ENCODE peak calls at places on chromosomes 12 and 14, in seven cellular contexts. One of them, this sample, is unnamed.

GRCh38 chr14:97707603-97708002 is 910.4 kb downstream of the VRK1 start:
- DNase-seq in nucleus accumbens: no peak
- DNase-seq in neural progenitor cell: no peak
- DNase-seq in activated naive CD4-positive, alpha-beta T cell treated with Interleukin-2 at 50 U/mL for 16 hours: no peak
- DNase-seq in GM04503: no peak
- DNase-seq in posterior cingulate gyrus: no peak
- DNase-seq in SW480: no peak
- DNase-seq in this sample: no peak

GRCh38 chr12:25382311-25383106 is 131.8 kb upstream of the KRAS start:
- DNase-seq in SW480: no peak
- DNase-seq in GM04503: no peak
- DNase-seq in activated naive CD4-positive, alpha-beta T cell treated with Interleukin-2 at 50 U/mL for 16 hours: no peak
- DNase-seq in posterior cingulate gyrus: no peak
- DNase-seq in neural progenitor cell: no peak
- DNase-seq in nucleus accumbens: no peak
- DNase-seq in this sample: no peak

GRCh38 chr14:29278301-29278700 is 511.7 kb downstream of the FOXG1 start:
- DNase-seq in posterior cingulate gyrus: no peak
- DNase-seq in SW480: no peak
- DNase-seq in neural progenitor cell: no peak
- DNase-seq in GM04503: no peak
- DNase-seq in nucleus accumbens: no peak
- DNase-seq in activated naive CD4-positive, alpha-beta T cell treated with Interleukin-2 at 50 U/mL for 16 hours: no peak
- DNase-seq in this sample: no peak

GRCh38 chr14:80202888-80203562 is 8.3 kb downstream of the DIO2 start:
- DNase-seq in neural progenitor cell: peak; percentile 40
- DNase-seq in posterior cingulate gyrus: no peak
- DNase-seq in SW480: no peak
- DNase-seq in GM04503: no peak
- DNase-seq in activated naive CD4-positive, alpha-beta T cell treated with Interleukin-2 at 50 U/mL for 16 hours: no peak
- DNase-seq in nucleus accumbens: no peak
- DNase-seq in this sample: no peak

GRCh38 chr12:52351196-52352059 is 15.9 kb downstream of the KRT85 start:
- DNase-seq in posterior cingulate gyrus: peak; percentile 18
- DNase-seq in SW480: no peak
- DNase-seq in nucleus accumbens: peak; percentile 41
- DNase-seq in activated naive CD4-positive, alpha-beta T cell treated with Interleukin-2 at 50 U/mL for 16 hours: peak; percentile 52
- DNase-seq in GM04503: no peak
- DNase-seq in neural progenitor cell: no peak
- DNase-seq in this sample: peak; percentile 56

GRCh38 chr14:68669644-68670343 is 123.1 kb downstream of the ZFP36L1 start:
- DNase-seq in SW480: no peak
- DNase-seq in neural progenitor cell: no peak
- DNase-seq in nucleus accumbens: no peak
- DNase-seq in posterior cingulate gyrus: no peak
- DNase-seq in GM04503: no peak
- DNase-seq in activated naive CD4-positive, alpha-beta T cell treated with Interleukin-2 at 50 U/mL for 16 hours: no peak
- DNase-seq in this sample: no peak

GRCh38 chr14:103391048-103391447 is 5.8 kb downstream of the MARK3 start:
- DNase-seq in neural progenitor cell: peak; percentile 66
- DNase-seq in posterior cingulate gyrus: no peak
- DNase-seq in activated naive CD4-positive, alpha-beta T cell treated with Interleukin-2 at 50 U/mL for 16 hours: peak; percentile 37
- DNase-seq in nucleus accumbens: no peak
- DNase-seq in GM04503: no peak
- DNase-seq in SW480: peak; percentile 91
- DNase-seq in this sample: peak; percentile 6

GRCh38 chr14:50862171-50862570 is 9.7 kb upstream of the ABHD12B start:
- DNase-seq in SW480: no peak
- DNase-seq in posterior cingulate gyrus: no peak
- DNase-seq in neural progenitor cell: no peak
- DNase-seq in nucleus accumbens: no peak
- DNase-seq in GM04503: no peak
- DNase-seq in activated naive CD4-positive, alpha-beta T cell treated with Interleukin-2 at 50 U/mL for 16 hours: no peak
- DNase-seq in this sample: no peak

GRCh38 chr12:89256060-89256459 is 96.2 kb downstream of the DUSP6 start:
- DNase-seq in posterior cingulate gyrus: no peak
- DNase-seq in activated naive CD4-positive, alpha-beta T cell treated with Interleukin-2 at 50 U/mL for 16 hours: no peak
- DNase-seq in GM04503: no peak
- DNase-seq in neural progenitor cell: no peak
- DNase-seq in nucleus accumbens: no peak
- DNase-seq in SW480: no peak
- DNase-seq in this sample: no peak

GRCh38 chr12:55681142-55682077 is 26.3 kb downstream of the ITGA7 start:
- DNase-seq in nucleus accumbens: peak; percentile 18
- DNase-seq in activated naive CD4-positive, alpha-beta T cell treated with Interleukin-2 at 50 U/mL for 16 hours: peak; percentile 4
- DNase-seq in posterior cingulate gyrus: no peak
- DNase-seq in neural progenitor cell: peak; percentile 89
- DNase-seq in SW480: peak; percentile 99
- DNase-seq in GM04503: peak; percentile 16
- DNase-seq in this sample: no peak

GRCh38 chr12:112380663-112381420 is 1.4 kb downstream of the HECTD4 start:
- DNase-seq in SW480: no peak
- DNase-seq in GM04503: no peak
- DNase-seq in activated naive CD4-positive, alpha-beta T cell treated with Interleukin-2 at 50 U/mL for 16 hours: no peak
- DNase-seq in nucleus accumbens: peak; percentile 23
- DNase-seq in posterior cingulate gyrus: peak; percentile 16
- DNase-seq in neural progenitor cell: peak; percentile 54
- DNase-seq in this sample: peak; percentile 50

GRCh38 chr12:130611026-130611905 is 104.8 kb downstream of the RIMBP2 start:
- DNase-seq in activated naive CD4-positive, alpha-beta T cell treated with Interleukin-2 at 50 U/mL for 16 hours: no peak
- DNase-seq in SW480: no peak
- DNase-seq in nucleus accumbens: no peak
- DNase-seq in posterior cingulate gyrus: no peak
- DNase-seq in GM04503: no peak
- DNase-seq in neural progenitor cell: no peak
- DNase-seq in this sample: no peak

GRCh38 chr14:47439953-47440352 is 235.5 kb downstream of the MDGA2 start:
- DNase-seq in neural progenitor cell: peak; percentile 9
- DNase-seq in SW480: no peak
- DNase-seq in nucleus accumbens: no peak
- DNase-seq in GM04503: no peak
- DNase-seq in activated naive CD4-positive, alpha-beta T cell treated with Interleukin-2 at 50 U/mL for 16 hours: no peak
- DNase-seq in posterior cingulate gyrus: no peak
- DNase-seq in this sample: no peak

GRCh38 chr14:22252591-22253178 is 336.3 kb downstream of the DAD1 start:
- DNase-seq in nucleus accumbens: no peak
- DNase-seq in SW480: no peak
- DNase-seq in GM04503: no peak
- DNase-seq in posterior cingulate gyrus: no peak
- DNase-seq in activated naive CD4-positive, alpha-beta T cell treated with Interleukin-2 at 50 U/mL for 16 hours: no peak
- DNase-seq in neural progenitor cell: no peak
- DNase-seq in this sample: no peak

GRCh38 chr14:74211945-74212580 is 27.2 kb upstream of the VSX2 start:
- DNase-seq in nucleus accumbens: no peak
- DNase-seq in posterior cingulate gyrus: no peak
- DNase-seq in neural progenitor cell: no peak
- DNase-seq in SW480: no peak
- DNase-seq in activated naive CD4-positive, alpha-beta T cell treated with Interleukin-2 at 50 U/mL for 16 hours: no peak
- DNase-seq in GM04503: peak; percentile 10
- DNase-seq in this sample: no peak

GRCh38 chr12:26318661-26319068 is 123.3 kb downstream of the SSPN start:
- DNase-seq in activated naive CD4-positive, alpha-beta T cell treated with Interleukin-2 at 50 U/mL for 16 hours: no peak
- DNase-seq in GM04503: no peak
- DNase-seq in SW480: peak; percentile 76
- DNase-seq in neural progenitor cell: no peak
- DNase-seq in posterior cingulate gyrus: no peak
- DNase-seq in nucleus accumbens: peak; percentile 30
- DNase-seq in this sample: no peak

GRCh38 chr12:65565601-65566560 is 258.4 kb upstream of the HMGA2 start:
- DNase-seq in neural progenitor cell: no peak
- DNase-seq in GM04503: peak; percentile 97
- DNase-seq in activated naive CD4-positive, alpha-beta T cell treated with Interleukin-2 at 50 U/mL for 16 hours: no peak
- DNase-seq in nucleus accumbens: no peak
- DNase-seq in posterior cingulate gyrus: no peak
- DNase-seq in SW480: no peak
- DNase-seq in this sample: no peak

GRCh38 chr14:90274808-90275454 is 18.6 kb downstream of the PSMC1 start:
- DNase-seq in SW480: no peak
- DNase-seq in nucleus accumbens: no peak
- DNase-seq in neural progenitor cell: no peak
- DNase-seq in posterior cingulate gyrus: no peak
- DNase-seq in activated naive CD4-positive, alpha-beta T cell treated with Interleukin-2 at 50 U/mL for 16 hours: peak; percentile 38
- DNase-seq in GM04503: no peak
- DNase-seq in this sample: no peak

GRCh38 chr14:102949801-102950451 is 27.5 kb downstream of the AMN start:
- DNase-seq in neural progenitor cell: no peak
- DNase-seq in activated naive CD4-positive, alpha-beta T cell treated with Interleukin-2 at 50 U/mL for 16 hours: no peak
- DNase-seq in SW480: no peak
- DNase-seq in nucleus accumbens: peak; percentile 84
- DNase-seq in GM04503: peak; percentile 13
- DNase-seq in posterior cingulate gyrus: peak; percentile 72
- DNase-seq in this sample: peak; percentile 78

GRCh38 chr14:94738786-94739185 is 31.1 kb downstream of the GSC start:
- DNase-seq in posterior cingulate gyrus: no peak
- DNase-seq in activated naive CD4-positive, alpha-beta T cell treated with Interleukin-2 at 50 U/mL for 16 hours: no peak
- DNase-seq in neural progenitor cell: no peak
- DNase-seq in SW480: no peak
- DNase-seq in nucleus accumbens: no peak
- DNase-seq in GM04503: peak; percentile 26
- DNase-seq in this sample: no peak

GRCh38 chr12:2057041-2057792 is 4.4 kb downstream of the CACNA1C start:
- DNase-seq in activated naive CD4-positive, alpha-beta T cell treated with Interleukin-2 at 50 U/mL for 16 hours: peak; percentile 21
- DNase-seq in GM04503: no peak
- DNase-seq in neural progenitor cell: peak; percentile 93
- DNase-seq in nucleus accumbens: peak; percentile 42
- DNase-seq in SW480: peak; percentile 52
- DNase-seq in posterior cingulate gyrus: peak; percentile 68
- DNase-seq in this sample: no peak

GRCh38 chr14:91858536-91859275 is 8.6 kb downstream of the TC2N start:
- DNase-seq in SW480: peak; percentile 83
- DNase-seq in GM04503: peak; percentile 80
- DNase-seq in activated naive CD4-positive, alpha-beta T cell treated with Interleukin-2 at 50 U/mL for 16 hours: peak; percentile 25
- DNase-seq in nucleus accumbens: no peak
- DNase-seq in neural progenitor cell: no peak
- DNase-seq in posterior cingulate gyrus: no peak
- DNase-seq in this sample: no peak

GRCh38 chr14:102708494-102708893 is 68.8 kb upstream of the TRAF3 start:
- DNase-seq in GM04503: no peak
- DNase-seq in SW480: no peak
- DNase-seq in posterior cingulate gyrus: no peak
- DNase-seq in nucleus accumbens: no peak
- DNase-seq in neural progenitor cell: no peak
- DNase-seq in activated naive CD4-positive, alpha-beta T cell treated with Interleukin-2 at 50 U/mL for 16 hours: no peak
- DNase-seq in this sample: no peak

GRCh38 chr12:101616027-101616494 is 21.3 kb downstream of the MYBPC1 start:
- DNase-seq in SW480: no peak
- DNase-seq in posterior cingulate gyrus: no peak
- DNase-seq in neural progenitor cell: no peak
- DNase-seq in GM04503: no peak
- DNase-seq in nucleus accumbens: no peak
- DNase-seq in activated naive CD4-positive, alpha-beta T cell treated with Interleukin-2 at 50 U/mL for 16 hours: no peak
- DNase-seq in this sample: no peak

GRCh38 chr14:96221109-96221650 is 16.5 kb downstream of the BDKRB2 start:
- DNase-seq in GM04503: no peak
- DNase-seq in posterior cingulate gyrus: no peak
- DNase-seq in SW480: no peak
- DNase-seq in nucleus accumbens: no peak
- DNase-seq in neural progenitor cell: no peak
- DNase-seq in activated naive CD4-positive, alpha-beta T cell treated with Interleukin-2 at 50 U/mL for 16 hours: no peak
- DNase-seq in this sample: no peak

GRCh38 chr12:4276524-4277204 is 3.1 kb downstream of the CCND2 start:
- DNase-seq in nucleus accumbens: peak; percentile 74
- DNase-seq in GM04503: peak; percentile 22
- DNase-seq in activated naive CD4-positive, alpha-beta T cell treated with Interleukin-2 at 50 U/mL for 16 hours: peak; percentile 86
- DNase-seq in SW480: peak; percentile 86
- DNase-seq in neural progenitor cell: peak; percentile 95
- DNase-seq in posterior cingulate gyrus: peak; percentile 85
- DNase-seq in this sample: peak; percentile 41

GRCh38 chr12:25089738-25090137 is 105.2 kb downstream of the DNAI7 start:
- DNase-seq in nucleus accumbens: no peak
- DNase-seq in GM04503: no peak
- DNase-seq in neural progenitor cell: no peak
- DNase-seq in posterior cingulate gyrus: no peak
- DNase-seq in activated naive CD4-positive, alpha-beta T cell treated with Interleukin-2 at 50 U/mL for 16 hours: peak; percentile 9
- DNase-seq in SW480: no peak
- DNase-seq in this sample: no peak

GRCh38 chr12:131066207-131066885 is 112.6 kb downstream of the ADGRD1 start:
- DNase-seq in activated naive CD4-positive, alpha-beta T cell treated with Interleukin-2 at 50 U/mL for 16 hours: no peak
- DNase-seq in nucleus accumbens: no peak
- DNase-seq in GM04503: no peak
- DNase-seq in posterior cingulate gyrus: no peak
- DNase-seq in neural progenitor cell: no peak
- DNase-seq in SW480: no peak
- DNase-seq in this sample: no peak

GRCh38 chr12:114767081-114767480 is 83.1 kb upstream of the TBX3 start:
- DNase-seq in neural progenitor cell: no peak
- DNase-seq in nucleus accumbens: no peak
- DNase-seq in GM04503: no peak
- DNase-seq in activated naive CD4-positive, alpha-beta T cell treated with Interleukin-2 at 50 U/mL for 16 hours: no peak
- DNase-seq in posterior cingulate gyrus: no peak
- DNase-seq in SW480: no peak
- DNase-seq in this sample: no peak

GRCh38 chr12:2395352-2395977 is 342.7 kb downstream of the CACNA1C start:
- DNase-seq in neural progenitor cell: peak; percentile 80
- DNase-seq in activated naive CD4-positive, alpha-beta T cell treated with Interleukin-2 at 50 U/mL for 16 hours: peak; percentile 25
- DNase-seq in SW480: peak; percentile 63
- DNase-seq in GM04503: no peak
- DNase-seq in posterior cingulate gyrus: no peak
- DNase-seq in nucleus accumbens: no peak
- DNase-seq in this sample: no peak

GRCh38 chr12:4280351-4281163 is 7.0 kb downstream of the CCND2 start:
- DNase-seq in neural progenitor cell: peak; percentile 32
- DNase-seq in posterior cingulate gyrus: no peak
- DNase-seq in SW480: no peak
- DNase-seq in activated naive CD4-positive, alpha-beta T cell treated with Interleukin-2 at 50 U/mL for 16 hours: no peak
- DNase-seq in nucleus accumbens: no peak
- DNase-seq in GM04503: no peak
- DNase-seq in this sample: no peak

GRCh38 chr12:131105736-131106356 is 152.1 kb downstream of the ADGRD1 start:
- DNase-seq in neural progenitor cell: no peak
- DNase-seq in activated naive CD4-positive, alpha-beta T cell treated with Interleukin-2 at 50 U/mL for 16 hours: peak; percentile 73
- DNase-seq in SW480: no peak
- DNase-seq in nucleus accumbens: peak; percentile 15
- DNase-seq in GM04503: no peak
- DNase-seq in posterior cingulate gyrus: peak; percentile 53
- DNase-seq in this sample: peak; percentile 66

GRCh38 chr14:99685061-99685995 is 1.2 kb downstream of the CYP46A1 start:
- DNase-seq in nucleus accumbens: peak; percentile 11
- DNase-seq in SW480: no peak
- DNase-seq in GM04503: no peak
- DNase-seq in posterior cingulate gyrus: no peak
- DNase-seq in activated naive CD4-positive, alpha-beta T cell treated with Interleukin-2 at 50 U/mL for 16 hours: no peak
- DNase-seq in neural progenitor cell: peak; percentile 44
- DNase-seq in this sample: no peak

GRCh38 chr12:65876898-65877721 is 52.8 kb downstream of the HMGA2 start:
- DNase-seq in posterior cingulate gyrus: no peak
- DNase-seq in GM04503: no peak
- DNase-seq in neural progenitor cell: peak; percentile 60
- DNase-seq in nucleus accumbens: no peak
- DNase-seq in activated naive CD4-positive, alpha-beta T cell treated with Interleukin-2 at 50 U/mL for 16 hours: no peak
- DNase-seq in SW480: no peak
- DNase-seq in this sample: no peak

GRCh38 chr12:3035815-3036702 is 41.1 kb upstream of the TSPAN9 start:
- DNase-seq in posterior cingulate gyrus: peak; percentile 36
- DNase-seq in activated naive CD4-positive, alpha-beta T cell treated with Interleukin-2 at 50 U/mL for 16 hours: no peak
- DNase-seq in GM04503: no peak
- DNase-seq in neural progenitor cell: peak; percentile 78
- DNase-seq in nucleus accumbens: peak; percentile 81
- DNase-seq in SW480: peak; percentile 30
- DNase-seq in this sample: peak; percentile 19

GRCh38 chr14:102775855-102776760 is 1.1 kb upstream of the TRAF3 start:
- DNase-seq in nucleus accumbens: no peak
- DNase-seq in SW480: peak; percentile 80
- DNase-seq in GM04503: no peak
- DNase-seq in posterior cingulate gyrus: no peak
- DNase-seq in neural progenitor cell: no peak
- DNase-seq in activated naive CD4-positive, alpha-beta T cell treated with Interleukin-2 at 50 U/mL for 16 hours: no peak
- DNase-seq in this sample: no peak

GRCh38 chr14:89422181-89422951 is 5.3 kb upstream of the FOXN3 start:
- DNase-seq in neural progenitor cell: no peak
- DNase-seq in GM04503: no peak
- DNase-seq in SW480: no peak
- DNase-seq in nucleus accumbens: no peak
- DNase-seq in activated naive CD4-positive, alpha-beta T cell treated with Interleukin-2 at 50 U/mL for 16 hours: peak; percentile 62
- DNase-seq in posterior cingulate gyrus: no peak
- DNase-seq in this sample: no peak

GRCh38 chr14:102071283-102071998 is 15.4 kb downstream of the HSP90AA1 start:
- DNase-seq in posterior cingulate gyrus: no peak
- DNase-seq in GM04503: no peak
- DNase-seq in activated naive CD4-positive, alpha-beta T cell treated with Interleukin-2 at 50 U/mL for 16 hours: no peak
- DNase-seq in SW480: peak; percentile 98
- DNase-seq in nucleus accumbens: no peak
- DNase-seq in neural progenitor cell: no peak
- DNase-seq in this sample: no peak